ENCODE peak calls at places on chromosomes 7 and 10, in ten cellular contexts. One of them, this sample, is unnamed.

GRCh38 chr7:18290223-18290622 is 205.3 kb upstream of the HDAC9 start:
- DNase-seq in HL-60: peak
- DNase-seq in OCI-LY7: no peak
- DNase-seq in A549: no peak
- DNase-seq in colonic mucosa: no peak
- DNase-seq in psoas muscle: no peak
- DNase-seq in neural progenitor cell: no peak
- DNase-seq in endothelial cell: no peak
- DNase-seq in GM13976: no peak
- DNase-seq in nephron progenitor cell: no peak
- DNase-seq in this sample: no peak

GRCh38 chr7:130942211-130942964 is 208.4 kb upstream of the KLF14 start:
- DNase-seq in HL-60: peak
- DNase-seq in OCI-LY7: peak
- DNase-seq in A549: peak
- DNase-seq in colonic mucosa: peak
- DNase-seq in psoas muscle: peak
- DNase-seq in neural progenitor cell: no peak
- DNase-seq in endothelial cell: no peak
- DNase-seq in GM13976: peak
- DNase-seq in nephron progenitor cell: no peak
- DNase-seq in this sample: no peak

GRCh38 chr7:121515651-121516401 is 119.7 kb upstream of the FAM3C start:
- DNase-seq in HL-60: no peak
- DNase-seq in OCI-LY7: no peak
- DNase-seq in A549: no peak
- DNase-seq in colonic mucosa: no peak
- DNase-seq in psoas muscle: no peak
- DNase-seq in neural progenitor cell: no peak
- DNase-seq in endothelial cell: no peak
- DNase-seq in GM13976: no peak
- DNase-seq in nephron progenitor cell: no peak
- DNase-seq in this sample: no peak

GRCh38 chr10:72250666-72251065 is 23.1 kb upstream of the DDIT4 start:
- DNase-seq in HL-60: no peak
- DNase-seq in OCI-LY7: no peak
- DNase-seq in A549: peak
- DNase-seq in colonic mucosa: no peak
- DNase-seq in psoas muscle: peak
- DNase-seq in neural progenitor cell: no peak
- DNase-seq in endothelial cell: no peak
- DNase-seq in GM13976: no peak
- DNase-seq in nephron progenitor cell: no peak
- DNase-seq in this sample: no peak

GRCh38 chr10:80462986-80463741 is 9.1 kb downstream of the TSPAN14 start:
- DNase-seq in HL-60: no peak
- DNase-seq in OCI-LY7: peak
- DNase-seq in A549: no peak
- DNase-seq in colonic mucosa: no peak
- DNase-seq in psoas muscle: no peak
- DNase-seq in neural progenitor cell: no peak
- DNase-seq in endothelial cell: no peak
- DNase-seq in GM13976: no peak
- DNase-seq in nephron progenitor cell: peak
- DNase-seq in this sample: no peak

GRCh38 chr10:116947838-116948529 is 57.0 kb downstream of the SHTN1 start:
- DNase-seq in HL-60: no peak
- DNase-seq in OCI-LY7: no peak
- DNase-seq in A549: peak
- DNase-seq in colonic mucosa: no peak
- DNase-seq in psoas muscle: no peak
- DNase-seq in neural progenitor cell: no peak
- DNase-seq in endothelial cell: peak
- DNase-seq in GM13976: no peak
- DNase-seq in nephron progenitor cell: no peak
- DNase-seq in this sample: no peak

GRCh38 chr10:5596611-5597341 is 69.6 kb downstream of the ASB13 start:
- DNase-seq in HL-60: no peak
- DNase-seq in OCI-LY7: no peak
- DNase-seq in A549: no peak
- DNase-seq in colonic mucosa: no peak
- DNase-seq in psoas muscle: no peak
- DNase-seq in neural progenitor cell: no peak
- DNase-seq in endothelial cell: no peak
- DNase-seq in GM13976: no peak
- DNase-seq in nephron progenitor cell: no peak
- DNase-seq in this sample: no peak

GRCh38 chr10:71075066-71075758 is 137.2 kb upstream of the UNC5B start:
- DNase-seq in HL-60: no peak
- DNase-seq in OCI-LY7: no peak
- DNase-seq in A549: no peak
- DNase-seq in colonic mucosa: no peak
- DNase-seq in psoas muscle: no peak
- DNase-seq in neural progenitor cell: no peak
- DNase-seq in endothelial cell: no peak
- DNase-seq in GM13976: no peak
- DNase-seq in nephron progenitor cell: peak
- DNase-seq in this sample: no peak

GRCh38 chr7:28503396-28503795 is 91.1 kb downstream of the CREB5 start:
- DNase-seq in HL-60: no peak
- DNase-seq in OCI-LY7: no peak
- DNase-seq in A549: no peak
- DNase-seq in colonic mucosa: no peak
- DNase-seq in psoas muscle: no peak
- DNase-seq in neural progenitor cell: no peak
- DNase-seq in endothelial cell: no peak
- DNase-seq in GM13976: no peak
- DNase-seq in nephron progenitor cell: no peak
- DNase-seq in this sample: no peak

GRCh38 chr7:64559206-64559605 is 3.7 kb downstream of the ZNF680 start:
- DNase-seq in HL-60: no peak
- DNase-seq in OCI-LY7: no peak
- DNase-seq in A549: peak
- DNase-seq in colonic mucosa: no peak
- DNase-seq in psoas muscle: peak
- DNase-seq in neural progenitor cell: no peak
- DNase-seq in endothelial cell: no peak
- DNase-seq in GM13976: no peak
- DNase-seq in nephron progenitor cell: no peak
- DNase-seq in this sample: no peak

GRCh38 chr7:47757946-47758371 is 176.0 kb upstream of the TNS3 start:
- DNase-seq in HL-60: no peak
- DNase-seq in OCI-LY7: no peak
- DNase-seq in A549: no peak
- DNase-seq in colonic mucosa: no peak
- DNase-seq in psoas muscle: peak
- DNase-seq in neural progenitor cell: no peak
- DNase-seq in endothelial cell: no peak
- DNase-seq in GM13976: no peak
- DNase-seq in nephron progenitor cell: no peak
- DNase-seq in this sample: no peak

GRCh38 chr10:70915206-70915605 is 26.8 kb upstream of the PCBD1 start:
- DNase-seq in HL-60: no peak
- DNase-seq in OCI-LY7: no peak
- DNase-seq in A549: no peak
- DNase-seq in colonic mucosa: no peak
- DNase-seq in psoas muscle: no peak
- DNase-seq in neural progenitor cell: no peak
- DNase-seq in endothelial cell: no peak
- DNase-seq in GM13976: no peak
- DNase-seq in nephron progenitor cell: no peak
- DNase-seq in this sample: no peak

GRCh38 chr7:32496052-32496813 is 944 bp downstream of the AVL9 start:
- DNase-seq in HL-60: no peak
- DNase-seq in OCI-LY7: no peak
- DNase-seq in A549: peak
- DNase-seq in colonic mucosa: no peak
- DNase-seq in psoas muscle: no peak
- DNase-seq in neural progenitor cell: no peak
- DNase-seq in endothelial cell: peak
- DNase-seq in GM13976: no peak
- DNase-seq in nephron progenitor cell: no peak
- DNase-seq in this sample: no peak

GRCh38 chr7:41733063-41733398 is 30.1 kb upstream of the INHBA start:
- DNase-seq in HL-60: no peak
- DNase-seq in OCI-LY7: no peak
- DNase-seq in A549: no peak
- DNase-seq in colonic mucosa: no peak
- DNase-seq in psoas muscle: no peak
- DNase-seq in neural progenitor cell: no peak
- DNase-seq in endothelial cell: no peak
- DNase-seq in GM13976: no peak
- DNase-seq in nephron progenitor cell: no peak
- DNase-seq in this sample: no peak

DNA sequence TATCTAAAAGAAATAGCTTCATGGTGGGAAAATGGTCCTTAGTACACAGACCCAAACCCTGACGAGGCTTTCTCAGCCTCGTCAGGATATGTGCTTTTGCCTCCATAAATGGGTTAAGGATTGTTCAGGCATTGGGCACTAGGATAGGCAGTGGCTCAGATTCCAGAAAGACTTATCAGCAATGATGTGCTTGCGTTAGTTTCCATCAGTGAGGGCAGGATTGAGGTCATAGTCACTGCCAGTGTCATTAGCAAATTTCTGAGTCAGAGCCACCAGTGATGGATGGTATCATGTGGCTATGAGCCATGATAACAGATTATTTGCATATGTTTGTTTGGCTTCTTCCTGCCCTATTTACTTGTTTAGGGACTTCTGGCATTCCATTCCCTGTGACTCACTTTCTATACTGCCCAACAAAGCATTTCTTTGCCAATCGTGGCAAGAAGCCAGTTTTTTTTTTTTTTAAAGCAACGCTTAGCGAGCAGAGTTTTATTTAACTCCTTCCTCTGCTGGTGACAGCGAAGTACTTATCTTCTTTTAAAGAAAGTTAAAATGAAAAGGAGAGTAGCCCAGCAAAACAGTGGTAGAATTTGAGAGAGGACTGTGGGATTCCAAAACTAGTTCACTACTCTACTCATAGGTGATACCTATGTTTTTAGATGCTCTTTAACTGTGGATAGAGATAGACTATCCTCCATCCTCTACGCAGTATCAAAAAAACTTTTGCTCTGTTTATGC is 44.4 kb downstream of the MYPN start:
- DNase-seq in HL-60: no peak
- DNase-seq in OCI-LY7: no peak
- DNase-seq in A549: peak
- DNase-seq in colonic mucosa: peak
- DNase-seq in psoas muscle: no peak
- DNase-seq in neural progenitor cell: no peak
- DNase-seq in endothelial cell: no peak
- DNase-seq in GM13976: no peak
- DNase-seq in nephron progenitor cell: no peak
- DNase-seq in this sample: peak
- TF ChIP-seq CTCF in HL-60: no peak
- TF ChIP-seq CTCF in OCI-LY7: no peak
- TF ChIP-seq CTCF in A549: no peak
- TF ChIP-seq CTCF in colonic mucosa: no peak
- TF ChIP-seq CTCF in psoas muscle: no peak
- TF ChIP-seq CTCF in neural progenitor cell: no peak
- TF ChIP-seq CTCF in endothelial cell: no peak
- TF ChIP-seq CTCF in GM13976: no peak
- TF ChIP-seq CTCF in nephron progenitor cell: no peak
- TF ChIP-seq CTCF in this sample: no peak

GRCh38 chr7:158443014-158443687 is 144.5 kb downstream of the PTPRN2 start:
- DNase-seq in HL-60: no peak
- DNase-seq in OCI-LY7: no peak
- DNase-seq in A549: no peak
- DNase-seq in colonic mucosa: no peak
- DNase-seq in psoas muscle: no peak
- DNase-seq in neural progenitor cell: no peak
- DNase-seq in endothelial cell: no peak
- DNase-seq in GM13976: no peak
- DNase-seq in nephron progenitor cell: no peak
- DNase-seq in this sample: no peak

GRCh38 chr7:158443688-158444483 is 143.7 kb downstream of the PTPRN2 start:
- DNase-seq in HL-60: no peak
- DNase-seq in OCI-LY7: no peak
- DNase-seq in A549: no peak
- DNase-seq in colonic mucosa: no peak
- DNase-seq in psoas muscle: no peak
- DNase-seq in neural progenitor cell: no peak
- DNase-seq in endothelial cell: no peak
- DNase-seq in GM13976: no peak
- DNase-seq in nephron progenitor cell: no peak
- DNase-seq in this sample: no peak

GRCh38 chr7:158439035-158439434 is 148.6 kb downstream of the PTPRN2 start:
- DNase-seq in HL-60: no peak
- DNase-seq in OCI-LY7: no peak
- DNase-seq in A549: no peak
- DNase-seq in colonic mucosa: no peak
- DNase-seq in psoas muscle: no peak
- DNase-seq in neural progenitor cell: no peak
- DNase-seq in endothelial cell: no peak
- DNase-seq in GM13976: no peak
- DNase-seq in nephron progenitor cell: no peak
- DNase-seq in this sample: no peak

GRCh38 chr7:158444501-158445420 is 142.9 kb downstream of the PTPRN2 start:
- DNase-seq in HL-60: no peak
- DNase-seq in OCI-LY7: no peak
- DNase-seq in A549: no peak
- DNase-seq in colonic mucosa: no peak
- DNase-seq in psoas muscle: no peak
- DNase-seq in neural progenitor cell: no peak
- DNase-seq in endothelial cell: no peak
- DNase-seq in GM13976: no peak
- DNase-seq in nephron progenitor cell: no peak
- DNase-seq in this sample: no peak

GRCh38 chr7:158442260-158442659 is 145.4 kb downstream of the PTPRN2 start:
- DNase-seq in HL-60: no peak
- DNase-seq in OCI-LY7: peak
- DNase-seq in A549: peak
- DNase-seq in colonic mucosa: no peak
- DNase-seq in psoas muscle: no peak
- DNase-seq in neural progenitor cell: peak
- DNase-seq in endothelial cell: no peak
- DNase-seq in GM13976: no peak
- DNase-seq in nephron progenitor cell: no peak
- DNase-seq in this sample: no peak
- TF ChIP-seq CTCF in HL-60: no peak
- TF ChIP-seq CTCF in OCI-LY7: peak
- TF ChIP-seq CTCF in A549: no peak
- TF ChIP-seq CTCF in colonic mucosa: no peak
- TF ChIP-seq CTCF in psoas muscle: no peak
- TF ChIP-seq CTCF in neural progenitor cell: peak
- TF ChIP-seq CTCF in endothelial cell: no peak
- TF ChIP-seq CTCF in GM13976: no peak
- TF ChIP-seq CTCF in nephron progenitor cell: peak
- TF ChIP-seq CTCF in this sample: peak

GRCh38 chr10:17229016-17229716 is 1.1 kb downstream of the VIM start:
- DNase-seq in HL-60: peak
- DNase-seq in OCI-LY7: no peak
- DNase-seq in A549: peak
- DNase-seq in colonic mucosa: peak
- DNase-seq in psoas muscle: peak
- DNase-seq in neural progenitor cell: peak
- DNase-seq in endothelial cell: peak
- DNase-seq in GM13976: peak
- DNase-seq in nephron progenitor cell: peak
- DNase-seq in this sample: no peak
- TF ChIP-seq CTCF in HL-60: no peak
- TF ChIP-seq CTCF in OCI-LY7: no peak
- TF ChIP-seq CTCF in A549: peak
- TF ChIP-seq CTCF in colonic mucosa: no peak
- TF ChIP-seq CTCF in psoas muscle: no peak
- TF ChIP-seq CTCF in neural progenitor cell: no peak
- TF ChIP-seq CTCF in endothelial cell: no peak
- TF ChIP-seq CTCF in GM13976: no peak
- TF ChIP-seq CTCF in nephron progenitor cell: no peak
- TF ChIP-seq CTCF in this sample: no peak

GRCh38 chr10:84715911-84716310 is 387.5 kb downstream of the CCSER2 start:
- DNase-seq in HL-60: peak
- DNase-seq in OCI-LY7: peak
- DNase-seq in A549: peak
- DNase-seq in colonic mucosa: peak
- DNase-seq in psoas muscle: no peak
- DNase-seq in neural progenitor cell: peak
- DNase-seq in endothelial cell: peak
- DNase-seq in GM13976: peak
- DNase-seq in nephron progenitor cell: peak
- DNase-seq in this sample: peak
- TF ChIP-seq CTCF in HL-60: peak
- TF ChIP-seq CTCF in OCI-LY7: peak
- TF ChIP-seq CTCF in A549: peak
- TF ChIP-seq CTCF in colonic mucosa: peak
- TF ChIP-seq CTCF in psoas muscle: no peak
- TF ChIP-seq CTCF in neural progenitor cell: peak
- TF ChIP-seq CTCF in endothelial cell: peak
- TF ChIP-seq CTCF in GM13976: peak
- TF ChIP-seq CTCF in nephron progenitor cell: peak
- TF ChIP-seq CTCF in this sample: peak

This sample was measured in progenitor cell of endocrine pancreas.